ENCODE peak calls at places on chromosomes 6 and 20, in eight cellular contexts. V, I, H, L, M, K, U and B are unnamed samples.

GRCh38 chr6:13810688-13811446 is 3.5 kb downstream of the MCUR1 start:
- DNase-seq in V (no peak), U (no peak), M (no peak), I (no peak), L (no peak), H (no peak), K (no peak), B (no peak)

GRCh38 chr6:13485923-13486557 is 1.4 kb downstream of the GFOD1 start:
- DNase-seq in V (peak), K (peak), H (peak), I (no peak), M (no peak), L (peak), U (peak), B (peak)

GRCh38 chr20:61761453-61762207 is 304.1 kb downstream of the TAF4 start:
- DNase-seq in M (no peak), K (no peak), L (no peak), H (no peak), U (no peak), V (no peak), I (peak), B (no peak)

GRCh38 chr6:57205550-57206328 is 16.4 kb downstream of the RAB23 start:
- DNase-seq in L (no peak), M (no peak), V (no peak), I (no peak), U (no peak), H (no peak), K (no peak), B (no peak)

GRCh38 chr6:43695078-43695966 is 7.7 kb upstream of the MRPS18A start:
- DNase-seq in K (peak), M (no peak), H (no peak), V (no peak), I (peak), L (peak), U (no peak), B (no peak)

GRCh38 chr6:63263456-63263855 is 52.2 kb downstream of the FKBP1C start:
- DNase-seq in L (peak), K (no peak), I (no peak), H (no peak), M (no peak), V (no peak), U (no peak), B (no peak)

GRCh38 chr6:116431964-116432595 is 29.1 kb upstream of the CALHM6 start:
- DNase-seq in M (no peak), U (no peak), I (no peak), H (no peak), V (no peak), L (peak), K (no peak), B (no peak)

GRCh38 chr6:39377530-39377929 is 55.0 kb upstream of the KCNK16 start:
- DNase-seq in I (no peak), K (peak), U (peak), L (peak), H (peak), M (no peak), V (peak), B (peak)

GRCh38 chr20:59608396-59608795 is 4.1 kb downstream of the PHACTR3 start:
- DNase-seq in H (no peak), M (no peak), V (no peak), L (no peak), U (no peak), K (no peak), I (no peak), B (no peak)

GRCh38 chr20:24587384-24588046 is 118.1 kb downstream of the SYNDIG1 start:
- DNase-seq in H (no peak), U (no peak), V (no peak), M (no peak), K (no peak), I (no peak), L (no peak), B (no peak)

GRCh38 chr6:128806274-128806673 is 76.7 kb upstream of the LAMA2 start:
- DNase-seq in H (no peak), U (no peak), V (no peak), I (no peak), K (no peak), L (no peak), M (no peak), B (peak)

GRCh38 chr6:90464507-90464906 is 122.4 kb downstream of the MAP3K7 start:
- DNase-seq in M (no peak), K (no peak), V (no peak), H (no peak), U (no peak), L (no peak), I (no peak), B (no peak)

GRCh38 chr6:110554966-110555460 is 78.6 kb upstream of the SLC22A16 start:
- DNase-seq in U (no peak), M (no peak), V (peak), L (no peak), I (no peak), H (no peak), K (no peak), B (no peak)

GRCh38 chr20:4087923-4088322 is 72.6 kb upstream of the RNF24 start:
- DNase-seq in L (no peak), U (no peak), I (no peak), H (no peak), V (no peak), K (no peak), M (no peak), B (no peak)

GRCh38 chr6:13390658-13391057 is 62.3 kb upstream of the TBC1D7 start:
- DNase-seq in U (no peak), H (no peak), L (no peak), K (no peak), V (no peak), M (no peak), I (no peak), B (no peak)

GRCh38 chr6:25377672-25378071 is 98.5 kb downstream of the CARMIL1 start:
- DNase-seq in H (no peak), L (no peak), M (no peak), V (no peak), U (no peak), K (no peak), I (no peak), B (no peak)